ENCODE peak calls at places on chromosomes 12 and 14, in four cellular contexts. V is psoas muscle, B is GM12864, E is uterus. Q is an unnamed sample.

GRCh38 chr12:124665516-124665915 is 98.1 kb upstream of the NCOR2 start:
- DNase-seq in B (no peak), E (no peak), V (no peak), Q (no peak)

GRCh38 chr14:49893309-49894213 is 679 bp downstream of the ARF6 start:
- DNase-seq in B (peak), V (peak), E (peak), Q (peak)

GRCh38 chr12:39145175-39145999 is 240.0 kb upstream of the CPNE8 start:
- DNase-seq in B (no peak), E (no peak), V (peak), Q (no peak)

GRCh38 chr12:106632797-106633450 is 50.1 kb downstream of the RFX4 start:
- DNase-seq in V (no peak), E (no peak), B (no peak), Q (no peak)

GRCh38 chr12:132423251-132424117 is 66.5 kb upstream of the FBRSL1 start:
- DNase-seq in E (no peak), B (no peak), V (no peak), Q (no peak)

GRCh38 chr12:6207254-6207942 is 7.2 kb downstream of the CD9 start:
- DNase-seq in V (no peak), B (no peak), E (no peak), Q (no peak)

GRCh38 chr14:22556021-22556989 is 32.7 kb downstream of the DAD1 start:
- DNase-seq in B (peak), V (peak), E (peak), Q (no peak)

GRCh38 chr14:22978487-22978837 is 3.9 kb downstream of the AJUBA start:
- DNase-seq in E (no peak), V (no peak), B (no peak), Q (no peak)

GRCh38 chr12:49776413-49776812 is 35.1 kb downstream of the TMBIM6 start:
- DNase-seq in B (peak), V (peak), E (no peak), Q (no peak)

GRCh38 chr12:81598205-81598604 is 160.9 kb downstream of the PPFIA2 start:
- DNase-seq in B (no peak), E (no peak), V (no peak), Q (no peak)

GRCh38 chr12:56785874-56786273 is 22.8 kb downstream of the HSD17B6 start:
- DNase-seq in E (no peak), B (no peak), V (no peak), Q (no peak)

GRCh38 chr12:30485230-30485890 is 210.3 kb downstream of the IPO8 start:
- DNase-seq in B (no peak), E (no peak), V (no peak), Q (no peak)

GRCh38 chr12:53235742-53236442 is 3.9 kb upstream of the RARG start:
- DNase-seq in B (no peak), V (no peak), E (no peak), Q (no peak)

GRCh38 chr14:33062881-33063280 is 124.2 kb downstream of the NPAS3 start:
- DNase-seq in B (no peak), E (no peak), V (no peak), Q (no peak)

GRCh38 chr12:93292213-93292612 is 85.5 kb upstream of the NUDT4 start:
- DNase-seq in B (no peak), E (no peak), V (no peak), Q (no peak)

GRCh38 chr12:78189656-78190055 is 359.0 kb downstream of the NAV3 start:
- DNase-seq in B (no peak), V (no peak), E (no peak), Q (no peak)

GRCh38 chr12:15918066-15918465 is 6.9 kb downstream of the DERA start:
- DNase-seq in B (no peak), E (no peak), V (no peak), Q (no peak)

GRCh38 chr12:48882325-48882687 is 16.6 kb upstream of the RND1 start:
- DNase-seq in B (no peak), V (no peak), E (peak), Q (no peak)

GRCh38 chr14:85948163-85948562 is 418.2 kb downstream of the FLRT2 start:
- DNase-seq in E (no peak), V (no peak), B (no peak), Q (no peak)

GRCh38 chr12:63041601-63042000 is 106.7 kb upstream of the PPM1H start:
- DNase-seq in V (no peak), B (no peak), E (no peak), Q (no peak)

GRCh38 chr12:69024907-69025306 is 91.9 kb upstream of the CPM start:
- DNase-seq in E (no peak), B (no peak), V (no peak), Q (no peak)

DNA sequence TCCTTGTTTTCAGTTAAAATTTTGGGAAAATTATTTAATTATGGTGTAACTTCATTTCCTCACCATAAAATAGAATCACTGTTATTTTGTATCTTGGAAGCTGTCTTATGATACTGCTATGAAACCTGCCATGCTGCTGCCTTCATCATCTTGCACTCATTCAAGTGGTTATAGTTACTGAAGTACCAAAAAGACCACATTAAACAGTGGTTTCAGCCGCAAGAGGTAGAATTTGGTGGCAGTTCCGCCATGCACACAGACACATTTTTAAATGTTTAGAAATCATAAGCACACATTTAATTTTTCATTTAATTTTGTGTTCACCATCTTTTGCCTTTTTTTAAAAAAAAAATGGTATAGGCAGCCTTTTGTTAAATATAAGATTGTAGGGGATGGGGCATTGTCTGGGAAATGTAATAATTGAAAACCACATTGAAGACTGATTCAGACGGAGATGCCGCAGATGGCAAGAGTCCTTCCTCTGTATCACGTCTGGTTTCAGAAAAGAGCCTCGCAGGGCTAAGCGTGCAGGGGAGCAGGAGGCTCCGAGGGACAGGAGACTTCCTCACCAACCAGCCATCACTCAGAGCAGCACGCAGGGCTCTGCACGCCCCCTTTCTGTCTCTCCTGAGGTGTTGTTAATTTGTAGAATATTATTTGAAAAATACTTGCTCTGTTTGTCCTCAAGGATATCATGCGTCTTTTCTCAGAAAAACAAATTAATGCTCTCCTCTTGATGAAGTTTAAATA is 115.2 kb upstream of the PELI2 start:
- DNase-seq in V (no peak), B (no peak), E (no peak), Q (no peak)
- TF ChIP-seq CTCF in V (no peak), B (no peak), E (no peak), Q (no peak)

DNA sequence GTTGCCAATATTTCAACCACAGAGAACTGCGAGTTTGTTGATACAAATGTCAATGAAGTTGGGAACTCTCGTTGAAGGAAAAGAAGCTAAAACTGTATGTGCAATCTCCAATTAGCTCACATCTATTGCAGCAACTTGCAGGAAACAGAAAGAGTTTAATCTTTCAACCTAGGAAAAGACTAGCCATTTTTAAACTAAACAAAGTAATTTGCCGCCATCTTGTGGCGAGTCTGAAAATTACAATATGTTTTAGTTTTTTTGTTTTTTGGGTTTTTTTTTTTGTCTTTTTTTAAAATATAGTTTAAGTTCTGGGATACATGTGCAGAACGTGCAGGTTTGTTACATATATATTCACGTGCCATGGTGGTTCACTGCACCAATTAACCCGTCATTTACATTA is 131.2 kb upstream of the FOXG1 start:
- DNase-seq in V (no peak), E (no peak), B (no peak), Q (no peak)
- TF ChIP-seq CTCF in V (peak), E (no peak), B (peak), Q (peak)

GRCh38 chr12:24270965-24271364 is 321.5 kb upstream of the SOX5 start:
- DNase-seq in V (no peak), B (no peak), E (no peak), Q (no peak)

GRCh38 chr12:24266982-24267381 is 317.5 kb upstream of the SOX5 start:
- DNase-seq in V (no peak), B (no peak), E (no peak), Q (no peak)

GRCh38 chr12:24270464-24270863 is 321.0 kb upstream of the SOX5 start:
- DNase-seq in E (no peak), B (no peak), V (no peak), Q (no peak)

DNA sequence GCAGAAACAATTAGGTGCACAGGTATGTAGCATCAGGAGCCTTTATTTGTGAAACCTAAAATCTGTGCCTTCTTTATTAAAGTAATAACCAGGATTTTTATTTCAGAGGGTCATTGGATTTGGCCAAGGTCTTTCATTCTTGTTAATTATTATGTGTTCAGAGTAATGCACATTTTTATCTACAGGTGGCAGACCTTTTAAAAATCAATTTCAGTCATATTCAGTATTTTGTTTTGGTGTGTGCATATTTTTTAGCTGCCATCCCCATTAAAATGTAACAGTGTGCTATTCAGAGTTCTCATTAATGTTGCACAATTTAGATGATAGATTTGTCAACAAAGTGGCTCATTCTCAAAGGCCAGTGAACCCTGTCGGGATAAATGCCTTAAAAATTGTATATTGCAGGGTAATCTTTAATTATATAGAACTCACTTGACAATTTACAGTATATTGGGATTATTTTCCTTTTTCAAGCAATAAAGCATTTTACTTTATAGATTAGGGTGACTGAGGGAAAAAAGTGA is 319.3 kb upstream of the SOX5 start:
- DNase-seq in V (no peak), E (no peak), B (no peak), Q (no peak)
- TF ChIP-seq CTCF in V (no peak), E (no peak), B (no peak), Q (peak)

DNA sequence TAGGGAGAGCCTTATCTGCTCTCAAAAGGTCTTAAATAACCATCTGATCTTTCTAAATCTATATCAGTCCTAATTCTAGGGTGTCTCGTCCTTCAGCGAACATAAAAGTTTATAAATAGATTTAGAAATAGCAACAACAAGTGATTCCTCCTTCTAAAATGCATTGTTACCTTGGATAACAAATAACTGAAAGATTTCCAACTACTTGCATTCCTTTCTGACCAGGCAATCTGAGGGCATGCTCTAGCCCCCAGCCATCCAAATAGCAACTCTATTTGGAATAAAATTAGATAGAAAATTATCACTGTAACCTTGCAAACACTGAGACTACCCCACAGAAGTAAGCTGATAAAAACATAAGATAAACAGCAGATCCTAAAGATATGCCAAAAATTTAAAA is 21.8 kb upstream of the KRR1 start:
- DNase-seq in E (no peak), B (no peak), V (no peak), Q (no peak)
- TF ChIP-seq CTCF in E (no peak), B (no peak), V (no peak), Q (no peak)

DNA sequence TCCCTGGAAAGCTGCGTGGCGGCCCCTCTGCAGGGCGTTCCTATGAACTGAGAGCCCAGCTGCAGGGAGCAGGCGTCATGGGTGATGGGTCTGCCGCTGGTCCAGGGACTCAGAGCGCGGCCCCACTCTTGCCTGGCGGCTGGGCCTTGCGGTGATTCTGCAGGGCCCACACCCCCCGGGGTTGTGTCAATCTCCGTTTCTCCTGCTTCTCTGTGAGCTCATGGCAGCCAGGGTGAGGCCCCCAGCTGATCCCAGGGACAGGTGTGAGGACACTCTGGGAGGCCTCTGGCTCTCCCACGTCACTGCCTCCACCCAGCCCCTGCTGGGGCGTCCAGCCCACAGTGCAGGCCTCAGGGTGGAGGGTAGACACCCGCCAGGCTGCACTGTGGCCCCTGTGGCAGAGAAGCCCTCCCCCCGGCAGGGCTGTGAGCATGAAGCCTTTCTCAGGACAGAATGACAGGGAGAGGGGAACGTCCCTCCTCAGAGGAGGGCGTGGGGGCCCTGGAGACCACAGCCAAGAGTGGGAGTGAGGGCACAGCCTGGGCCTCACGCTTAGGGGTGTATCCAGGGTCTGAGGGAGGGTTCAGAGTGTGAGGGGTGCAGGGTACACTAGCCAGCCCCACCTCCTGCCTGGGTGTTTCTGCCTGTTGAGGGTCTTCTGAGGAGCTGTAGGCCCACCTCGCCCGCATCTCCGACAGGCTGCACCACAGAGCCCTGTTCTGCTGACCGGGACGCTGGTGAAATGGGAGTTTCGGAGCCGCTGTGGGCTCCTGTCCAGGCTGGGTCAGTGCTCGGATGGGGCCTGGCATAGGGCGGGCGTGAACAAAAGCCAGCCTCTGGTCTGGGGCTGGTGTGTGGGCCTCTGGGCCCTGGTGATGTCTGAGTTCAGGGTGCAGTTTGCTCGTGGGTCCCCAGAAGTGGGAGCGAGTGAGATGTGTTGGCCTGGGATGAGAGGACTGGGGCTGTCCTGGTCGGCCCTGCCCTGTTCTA is 26.7 kb upstream of the CRIP2 start:
- DNase-seq in B (no peak), V (no peak), E (no peak), Q (no peak)
- TF ChIP-seq CTCF in B (no peak), V (no peak), E (no peak), Q (no peak)

GRCh38 chr12:83823386-83824045 is 1089.1 kb downstream of the SLC6A15 start:
- DNase-seq in B (peak), E (no peak), V (no peak), Q (no peak)
- TF ChIP-seq CTCF in B (peak), E (no peak), V (no peak), Q (peak)

GRCh38 chr14:96297000-96297399 is 41.0 kb downstream of the BDKRB1 start:
- DNase-seq in B (no peak), V (no peak), E (no peak), Q (no peak)
- TF ChIP-seq CTCF in B (peak), V (peak), E (peak), Q (peak)

GRCh38 chr14:25537846-25538455 is 488.0 kb upstream of the STXBP6 start:
- DNase-seq in V (no peak), E (no peak), B (no peak), Q (no peak)
- TF ChIP-seq CTCF in V (no peak), E (no peak), B (peak), Q (no peak)

GRCh38 chr14:95348395-95349080 is 28.8 kb upstream of the CLMN start:
- DNase-seq in E (no peak), B (no peak), V (no peak), Q (no peak)
- TF ChIP-seq CTCF in E (no peak), B (peak), V (no peak), Q (no peak)

DNA sequence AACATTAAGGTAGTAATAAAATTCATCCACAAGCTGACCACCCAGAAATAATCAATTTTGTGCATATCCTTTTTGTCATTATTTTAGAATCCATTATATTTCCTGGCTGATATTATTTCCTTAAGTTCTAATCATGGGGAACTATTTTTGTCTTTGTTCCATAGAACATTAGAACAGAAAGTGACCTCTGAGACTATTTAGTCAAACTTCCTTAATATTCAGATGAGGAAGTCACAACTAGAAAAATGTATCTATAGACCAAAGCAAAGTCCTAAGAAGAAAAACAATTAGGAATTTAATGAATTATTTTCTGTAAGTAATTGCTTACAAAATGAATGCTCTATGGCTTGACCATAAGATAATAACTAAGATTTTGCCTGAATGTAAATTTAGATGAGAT is 238.2 kb upstream of the SEL1L start:
- DNase-seq in V (no peak), B (no peak), E (no peak), Q (no peak)
- TF ChIP-seq CTCF in V (no peak), B (no peak), E (no peak), Q (no peak)